ENCODE peak calls at places on chromosomes 1 and 21, in ten cellular contexts. One of them, this sample, is unnamed.

GRCh38 chr1:224493269-224493668 is 58.7 kb upstream of the WDR26 start:
- DNase-seq in kidney: no peak
- DNase-seq in GM12891: no peak
- DNase-seq in neuronal stem cell: no peak
- DNase-seq in NCI-H1105: no peak
- DNase-seq in Caco-2: no peak
- DNase-seq in HT1080: no peak
- DNase-seq in stimulated activated CD8-positive, alpha-beta memory T cell treated with anti-CD3 and anti-CD28 coated beads, Interleukin-15, amount 100 ng/mL, for 1 hour: no peak
- DNase-seq in HCEC 1CT: no peak
- DNase-seq in aorta: no peak
- DNase-seq in this sample: no peak

GRCh38 chr1:182054698-182055326 is 6.7 kb downstream of the ZNF648 start:
- DNase-seq in kidney: no peak
- DNase-seq in GM12891: no peak
- DNase-seq in neuronal stem cell: peak
- DNase-seq in NCI-H1105: peak
- DNase-seq in Caco-2: no peak
- DNase-seq in HT1080: peak
- DNase-seq in stimulated activated CD8-positive, alpha-beta memory T cell treated with anti-CD3 and anti-CD28 coated beads, Interleukin-15, amount 100 ng/mL, for 1 hour: peak
- DNase-seq in HCEC 1CT: no peak
- DNase-seq in aorta: no peak
- DNase-seq in this sample: no peak

GRCh38 chr1:155038602-155039307 is 5.1 kb downstream of the DCST1 start:
- DNase-seq in kidney: no peak
- DNase-seq in GM12891: no peak
- DNase-seq in neuronal stem cell: no peak
- DNase-seq in NCI-H1105: no peak
- DNase-seq in Caco-2: no peak
- DNase-seq in HT1080: peak
- DNase-seq in stimulated activated CD8-positive, alpha-beta memory T cell treated with anti-CD3 and anti-CD28 coated beads, Interleukin-15, amount 100 ng/mL, for 1 hour: no peak
- DNase-seq in HCEC 1CT: peak
- DNase-seq in aorta: no peak
- DNase-seq in this sample: no peak

GRCh38 chr1:8004803-8005573 is 21.1 kb downstream of the ERRFI1 start:
- DNase-seq in kidney: peak
- DNase-seq in GM12891: no peak
- DNase-seq in neuronal stem cell: no peak
- DNase-seq in NCI-H1105: peak
- DNase-seq in Caco-2: peak
- DNase-seq in HT1080: peak
- DNase-seq in stimulated activated CD8-positive, alpha-beta memory T cell treated with anti-CD3 and anti-CD28 coated beads, Interleukin-15, amount 100 ng/mL, for 1 hour: no peak
- DNase-seq in HCEC 1CT: peak
- DNase-seq in aorta: peak
- DNase-seq in this sample: peak

GRCh38 chr1:224095867-224096266 is 18.0 kb upstream of the FBXO28 start:
- DNase-seq in kidney: no peak
- DNase-seq in GM12891: no peak
- DNase-seq in neuronal stem cell: no peak
- DNase-seq in NCI-H1105: no peak
- DNase-seq in Caco-2: no peak
- DNase-seq in HT1080: no peak
- DNase-seq in stimulated activated CD8-positive, alpha-beta memory T cell treated with anti-CD3 and anti-CD28 coated beads, Interleukin-15, amount 100 ng/mL, for 1 hour: no peak
- DNase-seq in HCEC 1CT: no peak
- DNase-seq in aorta: no peak
- DNase-seq in this sample: no peak

GRCh38 chr1:160488347-160489058 is 34.6 kb downstream of the SLAMF6 start:
- DNase-seq in kidney: no peak
- DNase-seq in GM12891: no peak
- DNase-seq in neuronal stem cell: no peak
- DNase-seq in NCI-H1105: no peak
- DNase-seq in Caco-2: no peak
- DNase-seq in HT1080: no peak
- DNase-seq in stimulated activated CD8-positive, alpha-beta memory T cell treated with anti-CD3 and anti-CD28 coated beads, Interleukin-15, amount 100 ng/mL, for 1 hour: no peak
- DNase-seq in HCEC 1CT: no peak
- DNase-seq in aorta: no peak
- DNase-seq in this sample: no peak

GRCh38 chr1:36112823-36113222 is 12.2 kb downstream of the COL8A2 start:
- DNase-seq in kidney: no peak
- DNase-seq in GM12891: no peak
- DNase-seq in neuronal stem cell: no peak
- DNase-seq in NCI-H1105: no peak
- DNase-seq in Caco-2: no peak
- DNase-seq in HT1080: no peak
- DNase-seq in stimulated activated CD8-positive, alpha-beta memory T cell treated with anti-CD3 and anti-CD28 coated beads, Interleukin-15, amount 100 ng/mL, for 1 hour: no peak
- DNase-seq in HCEC 1CT: no peak
- DNase-seq in aorta: no peak
- DNase-seq in this sample: no peak

GRCh38 chr1:28370220-28371010 is 875 bp downstream of the PHACTR4 start:
- DNase-seq in kidney: no peak
- DNase-seq in GM12891: no peak
- DNase-seq in neuronal stem cell: no peak
- DNase-seq in NCI-H1105: peak
- DNase-seq in Caco-2: peak
- DNase-seq in HT1080: peak
- DNase-seq in stimulated activated CD8-positive, alpha-beta memory T cell treated with anti-CD3 and anti-CD28 coated beads, Interleukin-15, amount 100 ng/mL, for 1 hour: no peak
- DNase-seq in HCEC 1CT: peak
- DNase-seq in aorta: no peak
- DNase-seq in this sample: no peak

GRCh38 chr1:185681034-185681633 is 53.1 kb upstream of the HMCN1 start:
- DNase-seq in kidney: no peak
- DNase-seq in GM12891: no peak
- DNase-seq in neuronal stem cell: peak
- DNase-seq in NCI-H1105: peak
- DNase-seq in Caco-2: no peak
- DNase-seq in HT1080: peak
- DNase-seq in stimulated activated CD8-positive, alpha-beta memory T cell treated with anti-CD3 and anti-CD28 coated beads, Interleukin-15, amount 100 ng/mL, for 1 hour: no peak
- DNase-seq in HCEC 1CT: peak
- DNase-seq in aorta: no peak
- DNase-seq in this sample: no peak

GRCh38 chr1:20733361-20733975 is 965 bp upstream of the SH2D5 start:
- DNase-seq in kidney: no peak
- DNase-seq in GM12891: no peak
- DNase-seq in neuronal stem cell: no peak
- DNase-seq in NCI-H1105: no peak
- DNase-seq in Caco-2: no peak
- DNase-seq in HT1080: no peak
- DNase-seq in stimulated activated CD8-positive, alpha-beta memory T cell treated with anti-CD3 and anti-CD28 coated beads, Interleukin-15, amount 100 ng/mL, for 1 hour: no peak
- DNase-seq in HCEC 1CT: no peak
- DNase-seq in aorta: no peak
- DNase-seq in this sample: no peak

GRCh38 chr21:46058339-46059145 is 39.4 kb upstream of the COL6A2 start:
- DNase-seq in kidney: peak
- DNase-seq in GM12891: no peak
- DNase-seq in neuronal stem cell: no peak
- DNase-seq in NCI-H1105: no peak
- DNase-seq in Caco-2: peak
- DNase-seq in HT1080: no peak
- DNase-seq in stimulated activated CD8-positive, alpha-beta memory T cell treated with anti-CD3 and anti-CD28 coated beads, Interleukin-15, amount 100 ng/mL, for 1 hour: no peak
- DNase-seq in HCEC 1CT: no peak
- DNase-seq in aorta: peak
- DNase-seq in this sample: peak

GRCh38 chr21:43921602-43921978 is 56.6 kb downstream of the AGPAT3 start:
- DNase-seq in kidney: peak
- DNase-seq in GM12891: no peak
- DNase-seq in neuronal stem cell: no peak
- DNase-seq in NCI-H1105: no peak
- DNase-seq in Caco-2: no peak
- DNase-seq in HT1080: no peak
- DNase-seq in stimulated activated CD8-positive, alpha-beta memory T cell treated with anti-CD3 and anti-CD28 coated beads, Interleukin-15, amount 100 ng/mL, for 1 hour: no peak
- DNase-seq in HCEC 1CT: no peak
- DNase-seq in aorta: peak
- DNase-seq in this sample: no peak

GRCh38 chr1:169550294-169550693 is 36.0 kb downstream of the F5 start:
- DNase-seq in kidney: no peak
- DNase-seq in GM12891: no peak
- DNase-seq in neuronal stem cell: peak
- DNase-seq in NCI-H1105: peak
- DNase-seq in Caco-2: no peak
- DNase-seq in HT1080: peak
- DNase-seq in stimulated activated CD8-positive, alpha-beta memory T cell treated with anti-CD3 and anti-CD28 coated beads, Interleukin-15, amount 100 ng/mL, for 1 hour: no peak
- DNase-seq in HCEC 1CT: peak
- DNase-seq in aorta: no peak
- DNase-seq in this sample: no peak

GRCh38 chr1:43274125-43274803 is 4.5 kb downstream of the TMEM125 start:
- DNase-seq in kidney: no peak
- DNase-seq in GM12891: peak
- DNase-seq in neuronal stem cell: no peak
- DNase-seq in NCI-H1105: no peak
- DNase-seq in Caco-2: no peak
- DNase-seq in HT1080: peak
- DNase-seq in stimulated activated CD8-positive, alpha-beta memory T cell treated with anti-CD3 and anti-CD28 coated beads, Interleukin-15, amount 100 ng/mL, for 1 hour: no peak
- DNase-seq in HCEC 1CT: peak
- DNase-seq in aorta: peak
- DNase-seq in this sample: peak

GRCh38 chr1:168053681-168054080 is 83.0 kb downstream of the GPR161 start:
- DNase-seq in kidney: peak
- DNase-seq in GM12891: no peak
- DNase-seq in neuronal stem cell: no peak
- DNase-seq in NCI-H1105: no peak
- DNase-seq in Caco-2: no peak
- DNase-seq in HT1080: no peak
- DNase-seq in stimulated activated CD8-positive, alpha-beta memory T cell treated with anti-CD3 and anti-CD28 coated beads, Interleukin-15, amount 100 ng/mL, for 1 hour: no peak
- DNase-seq in HCEC 1CT: no peak
- DNase-seq in aorta: no peak
- DNase-seq in this sample: no peak

GRCh38 chr21:33685613-33686197 is 43.4 kb downstream of the ITSN1 start:
- DNase-seq in kidney: no peak
- DNase-seq in GM12891: no peak
- DNase-seq in neuronal stem cell: no peak
- DNase-seq in NCI-H1105: no peak
- DNase-seq in Caco-2: no peak
- DNase-seq in HT1080: peak
- DNase-seq in stimulated activated CD8-positive, alpha-beta memory T cell treated with anti-CD3 and anti-CD28 coated beads, Interleukin-15, amount 100 ng/mL, for 1 hour: no peak
- DNase-seq in HCEC 1CT: peak
- DNase-seq in aorta: no peak
- DNase-seq in this sample: no peak

GRCh38 chr1:244074559-244075171 is 23.6 kb downstream of the ZBTB18 start:
- DNase-seq in kidney: no peak
- DNase-seq in GM12891: peak
- DNase-seq in neuronal stem cell: no peak
- DNase-seq in NCI-H1105: no peak
- DNase-seq in Caco-2: no peak
- DNase-seq in HT1080: no peak
- DNase-seq in stimulated activated CD8-positive, alpha-beta memory T cell treated with anti-CD3 and anti-CD28 coated beads, Interleukin-15, amount 100 ng/mL, for 1 hour: peak
- DNase-seq in HCEC 1CT: no peak
- DNase-seq in aorta: no peak
- DNase-seq in this sample: no peak

GRCh38 chr21:32940079-32941014 is 85.4 kb upstream of the OLIG2 start:
- DNase-seq in kidney: no peak
- DNase-seq in GM12891: no peak
- DNase-seq in neuronal stem cell: peak
- DNase-seq in NCI-H1105: peak
- DNase-seq in Caco-2: peak
- DNase-seq in HT1080: no peak
- DNase-seq in stimulated activated CD8-positive, alpha-beta memory T cell treated with anti-CD3 and anti-CD28 coated beads, Interleukin-15, amount 100 ng/mL, for 1 hour: peak
- DNase-seq in HCEC 1CT: peak
- DNase-seq in aorta: no peak
- DNase-seq in this sample: no peak

GRCh38 chr1:25832336-25833037 is 12.7 kb downstream of the MTFR1L start:
- DNase-seq in kidney: no peak
- DNase-seq in GM12891: no peak
- DNase-seq in neuronal stem cell: no peak
- DNase-seq in NCI-H1105: no peak
- DNase-seq in Caco-2: no peak
- DNase-seq in HT1080: no peak
- DNase-seq in stimulated activated CD8-positive, alpha-beta memory T cell treated with anti-CD3 and anti-CD28 coated beads, Interleukin-15, amount 100 ng/mL, for 1 hour: no peak
- DNase-seq in HCEC 1CT: no peak
- DNase-seq in aorta: no peak
- DNase-seq in this sample: no peak

GRCh38 chr1:234621657-234622335 is 11.8 kb upstream of the IRF2BP2 start:
- DNase-seq in kidney: no peak
- DNase-seq in GM12891: no peak
- DNase-seq in neuronal stem cell: no peak
- DNase-seq in NCI-H1105: no peak
- DNase-seq in Caco-2: no peak
- DNase-seq in HT1080: peak
- DNase-seq in stimulated activated CD8-positive, alpha-beta memory T cell treated with anti-CD3 and anti-CD28 coated beads, Interleukin-15, amount 100 ng/mL, for 1 hour: no peak
- DNase-seq in HCEC 1CT: peak
- DNase-seq in aorta: no peak
- DNase-seq in this sample: no peak

GRCh38 chr21:42925114-42925907 is at the start of gene ERVH48-1:
- DNase-seq in kidney: no peak
- DNase-seq in GM12891: no peak
- DNase-seq in neuronal stem cell: no peak
- DNase-seq in NCI-H1105: no peak
- DNase-seq in Caco-2: peak
- DNase-seq in HT1080: no peak
- DNase-seq in stimulated activated CD8-positive, alpha-beta memory T cell treated with anti-CD3 and anti-CD28 coated beads, Interleukin-15, amount 100 ng/mL, for 1 hour: no peak
- DNase-seq in HCEC 1CT: no peak
- DNase-seq in aorta: peak
- DNase-seq in this sample: peak

GRCh38 chr21:45542667-45543370 is 579 bp upstream of the SLC19A1 start:
- DNase-seq in kidney: peak
- DNase-seq in GM12891: no peak
- DNase-seq in neuronal stem cell: no peak
- DNase-seq in NCI-H1105: no peak
- DNase-seq in Caco-2: peak
- DNase-seq in HT1080: no peak
- DNase-seq in stimulated activated CD8-positive, alpha-beta memory T cell treated with anti-CD3 and anti-CD28 coated beads, Interleukin-15, amount 100 ng/mL, for 1 hour: no peak
- DNase-seq in HCEC 1CT: no peak
- DNase-seq in aorta: peak
- DNase-seq in this sample: peak

GRCh38 chr1:4170548-4170947 is 270.5 kb upstream of the C1orf174 start:
- DNase-seq in kidney: no peak
- DNase-seq in GM12891: no peak
- DNase-seq in neuronal stem cell: no peak
- DNase-seq in NCI-H1105: no peak
- DNase-seq in Caco-2: no peak
- DNase-seq in HT1080: no peak
- DNase-seq in stimulated activated CD8-positive, alpha-beta memory T cell treated with anti-CD3 and anti-CD28 coated beads, Interleukin-15, amount 100 ng/mL, for 1 hour: no peak
- DNase-seq in HCEC 1CT: no peak
- DNase-seq in aorta: no peak
- DNase-seq in this sample: peak

GRCh38 chr1:235002706-235003300 is 125.8 kb downstream of the TOMM20 start:
- DNase-seq in kidney: no peak
- DNase-seq in GM12891: no peak
- DNase-seq in neuronal stem cell: no peak
- DNase-seq in NCI-H1105: no peak
- DNase-seq in Caco-2: no peak
- DNase-seq in HT1080: no peak
- DNase-seq in stimulated activated CD8-positive, alpha-beta memory T cell treated with anti-CD3 and anti-CD28 coated beads, Interleukin-15, amount 100 ng/mL, for 1 hour: no peak
- DNase-seq in HCEC 1CT: no peak
- DNase-seq in aorta: no peak
- DNase-seq in this sample: no peak